ENCODE peak calls at places on chromosomes 2 and 18, in seven cellular contexts. One of them, this sample, is unnamed. For H3K27me3, the result is how much of the 10 kb centered on the place peaks cover.

GRCh38 chr2:112463256-112463655 is 18.7 kb upstream of the TTL start:
- DNase-seq in uterus: no peak
- DNase-seq in psoas muscle: no peak
- DNase-seq in right cardiac atrium: no peak
- DNase-seq in naive thymus-derived CD4-positive, alpha-beta T cell: no peak
- DNase-seq in endodermal cell: no peak
- DNase-seq in right atrium auricular region: no peak
- DNase-seq in this sample: no peak

GRCh38 chr18:69838620-69839411 is 108.9 kb downstream of the CD226 start:
- DNase-seq in uterus: no peak
- DNase-seq in psoas muscle: no peak
- DNase-seq in right cardiac atrium: no peak
- DNase-seq in naive thymus-derived CD4-positive, alpha-beta T cell: no peak
- DNase-seq in endodermal cell: peak
- DNase-seq in right atrium auricular region: no peak
- DNase-seq in this sample: no peak

GRCh38 chr2:240392084-240392947 is 43.1 kb upstream of the GPC1 start:
- DNase-seq in uterus: peak
- DNase-seq in psoas muscle: peak
- DNase-seq in right cardiac atrium: peak
- DNase-seq in naive thymus-derived CD4-positive, alpha-beta T cell: no peak
- DNase-seq in endodermal cell: peak
- DNase-seq in right atrium auricular region: no peak
- DNase-seq in this sample: peak

GRCh38 chr2:206790311-206790935 is 25.0 kb downstream of the FASTKD2 start:
- DNase-seq in uterus: no peak
- DNase-seq in psoas muscle: no peak
- DNase-seq in right cardiac atrium: no peak
- DNase-seq in naive thymus-derived CD4-positive, alpha-beta T cell: no peak
- DNase-seq in endodermal cell: no peak
- DNase-seq in right atrium auricular region: no peak
- DNase-seq in this sample: no peak

GRCh38 chr2:45595724-45596435 is 15.2 kb downstream of the SRBD1 start:
- DNase-seq in uterus: peak
- DNase-seq in psoas muscle: peak
- DNase-seq in right cardiac atrium: peak
- DNase-seq in naive thymus-derived CD4-positive, alpha-beta T cell: no peak
- DNase-seq in endodermal cell: no peak
- DNase-seq in right atrium auricular region: no peak
- DNase-seq in this sample: peak

GRCh38 chr2:240247241-240247867 is 106.9 kb upstream of the OTOS start:
- DNase-seq in uterus: no peak
- DNase-seq in psoas muscle: no peak
- DNase-seq in right cardiac atrium: no peak
- DNase-seq in naive thymus-derived CD4-positive, alpha-beta T cell: no peak
- DNase-seq in endodermal cell: no peak
- DNase-seq in right atrium auricular region: peak
- DNase-seq in this sample: no peak

GRCh38 chr2:180222642-180223041 is 215.5 kb upstream of the CWC22 start:
- DNase-seq in uterus: no peak
- DNase-seq in psoas muscle: no peak
- DNase-seq in right cardiac atrium: peak
- DNase-seq in naive thymus-derived CD4-positive, alpha-beta T cell: no peak
- DNase-seq in endodermal cell: no peak
- DNase-seq in right atrium auricular region: no peak
- DNase-seq in this sample: peak

GRCh38 chr2:4247796-4248195 is 544.4 kb downstream of the DCDC2C start:
- DNase-seq in uterus: no peak
- DNase-seq in psoas muscle: no peak
- DNase-seq in right cardiac atrium: no peak
- DNase-seq in naive thymus-derived CD4-positive, alpha-beta T cell: no peak
- DNase-seq in endodermal cell: no peak
- DNase-seq in right atrium auricular region: no peak
- DNase-seq in this sample: no peak

GRCh38 chr18:36702398-36703010 is 126.3 kb downstream of the TPGS2 start:
- DNase-seq in uterus: no peak
- DNase-seq in psoas muscle: peak
- DNase-seq in right cardiac atrium: no peak
- DNase-seq in naive thymus-derived CD4-positive, alpha-beta T cell: no peak
- DNase-seq in endodermal cell: no peak
- DNase-seq in right atrium auricular region: no peak
- DNase-seq in this sample: no peak

GRCh38 chr18:69518989-69519388 is 118.3 kb downstream of the DOK6 start:
- DNase-seq in uterus: no peak
- DNase-seq in psoas muscle: no peak
- DNase-seq in right cardiac atrium: no peak
- DNase-seq in naive thymus-derived CD4-positive, alpha-beta T cell: no peak
- DNase-seq in endodermal cell: no peak
- DNase-seq in right atrium auricular region: no peak
- DNase-seq in this sample: no peak

GRCh38 chr2:177338177-177338721 is 54.3 kb upstream of the AGPS start:
- DNase-seq in uterus: no peak
- DNase-seq in psoas muscle: no peak
- DNase-seq in right cardiac atrium: no peak
- DNase-seq in naive thymus-derived CD4-positive, alpha-beta T cell: no peak
- DNase-seq in endodermal cell: no peak
- DNase-seq in right atrium auricular region: no peak
- DNase-seq in this sample: no peak

GRCh38 chr2:15120578-15120977 is 440.6 kb downstream of the NBAS start:
- DNase-seq in uterus: no peak
- DNase-seq in psoas muscle: no peak
- DNase-seq in right cardiac atrium: no peak
- DNase-seq in naive thymus-derived CD4-positive, alpha-beta T cell: no peak
- DNase-seq in endodermal cell: no peak
- DNase-seq in right atrium auricular region: no peak
- DNase-seq in this sample: no peak

GRCh38 chr2:10297950-10298349 is 4.8 kb upstream of the HPCAL1 start:
- DNase-seq in uterus: peak
- DNase-seq in psoas muscle: peak
- DNase-seq in right cardiac atrium: peak
- DNase-seq in naive thymus-derived CD4-positive, alpha-beta T cell: no peak
- DNase-seq in endodermal cell: no peak
- DNase-seq in right atrium auricular region: peak
- DNase-seq in this sample: peak

GRCh38 chr2:205198130-205198505 is 484.2 kb upstream of the NRP2 start:
- DNase-seq in uterus: no peak
- DNase-seq in psoas muscle: peak
- DNase-seq in right cardiac atrium: peak
- DNase-seq in naive thymus-derived CD4-positive, alpha-beta T cell: no peak
- DNase-seq in endodermal cell: no peak
- DNase-seq in right atrium auricular region: no peak
- DNase-seq in this sample: peak

GRCh38 chr2:240320561-240321091 is 114.8 kb upstream of the GPC1 start:
- DNase-seq in uterus: no peak
- DNase-seq in psoas muscle: no peak
- DNase-seq in right cardiac atrium: no peak
- DNase-seq in naive thymus-derived CD4-positive, alpha-beta T cell: no peak
- DNase-seq in endodermal cell: no peak
- DNase-seq in right atrium auricular region: no peak
- DNase-seq in this sample: peak

GRCh38 chr2:62195421-62196277 is at the start of gene B3GNT2:
- DNase-seq in uterus: peak
- DNase-seq in psoas muscle: peak
- DNase-seq in right cardiac atrium: peak
- DNase-seq in naive thymus-derived CD4-positive, alpha-beta T cell: peak
- DNase-seq in endodermal cell: peak
- DNase-seq in right atrium auricular region: peak
- DNase-seq in this sample: peak

GRCh38 chr2:7057865-7058400 is 140.7 kb downstream of the RNF144A start:
- DNase-seq in uterus: no peak
- DNase-seq in psoas muscle: no peak
- DNase-seq in right cardiac atrium: no peak
- DNase-seq in naive thymus-derived CD4-positive, alpha-beta T cell: peak
- DNase-seq in endodermal cell: no peak
- DNase-seq in right atrium auricular region: no peak
- DNase-seq in this sample: no peak

GRCh38 chr18:79680100-79680879 is 687 bp downstream of the CTDP1 start:
- DNase-seq in uterus: no peak
- DNase-seq in psoas muscle: peak
- DNase-seq in right cardiac atrium: no peak
- DNase-seq in naive thymus-derived CD4-positive, alpha-beta T cell: peak
- DNase-seq in endodermal cell: peak
- DNase-seq in right atrium auricular region: no peak
- DNase-seq in this sample: peak

GRCh38 chr18:24315170-24315569 is 82.5 kb downstream of the OSBPL1A start:
- DNase-seq in uterus: no peak
- DNase-seq in psoas muscle: no peak
- DNase-seq in right cardiac atrium: no peak
- DNase-seq in naive thymus-derived CD4-positive, alpha-beta T cell: no peak
- DNase-seq in endodermal cell: no peak
- DNase-seq in right atrium auricular region: no peak
- DNase-seq in this sample: peak

GRCh38 chr18:46650681-46651080 is 6.3 kb downstream of the LOXHD1 start:
- DNase-seq in uterus: no peak
- DNase-seq in psoas muscle: no peak
- DNase-seq in right cardiac atrium: no peak
- DNase-seq in naive thymus-derived CD4-positive, alpha-beta T cell: no peak
- DNase-seq in endodermal cell: no peak
- DNase-seq in right atrium auricular region: no peak
- DNase-seq in this sample: no peak
- H3K27me3 ChIP-seq in uterus: under half
- H3K27me3 ChIP-seq in psoas muscle: under half
- H3K27me3 ChIP-seq in right cardiac atrium: under half
- H3K27me3 ChIP-seq in naive thymus-derived CD4-positive, alpha-beta T cell: under half
- H3K27me3 ChIP-seq in endodermal cell: under half
- H3K27me3 ChIP-seq in right atrium auricular region: under half
- H3K27me3 ChIP-seq in this sample: under half

GRCh38 chr2:70461981-70462876 is 91.4 kb downstream of the TGFA start:
- DNase-seq in uterus: no peak
- DNase-seq in psoas muscle: no peak
- DNase-seq in right cardiac atrium: no peak
- DNase-seq in naive thymus-derived CD4-positive, alpha-beta T cell: no peak
- DNase-seq in endodermal cell: no peak
- DNase-seq in right atrium auricular region: no peak
- DNase-seq in this sample: no peak

GRCh38 chr2:70463581-70463980 is 90.0 kb downstream of the TGFA start:
- DNase-seq in uterus: no peak
- DNase-seq in psoas muscle: no peak
- DNase-seq in right cardiac atrium: no peak
- DNase-seq in naive thymus-derived CD4-positive, alpha-beta T cell: no peak
- DNase-seq in endodermal cell: no peak
- DNase-seq in right atrium auricular region: no peak
- DNase-seq in this sample: no peak

GRCh38 chr2:70458661-70459060 is 95.0 kb downstream of the TGFA start:
- DNase-seq in uterus: no peak
- DNase-seq in psoas muscle: no peak
- DNase-seq in right cardiac atrium: no peak
- DNase-seq in naive thymus-derived CD4-positive, alpha-beta T cell: no peak
- DNase-seq in endodermal cell: peak
- DNase-seq in right atrium auricular region: no peak
- DNase-seq in this sample: no peak

GRCh38 chr2:70461414-70461813 is 92.2 kb downstream of the TGFA start:
- DNase-seq in uterus: no peak
- DNase-seq in psoas muscle: no peak
- DNase-seq in right cardiac atrium: no peak
- DNase-seq in naive thymus-derived CD4-positive, alpha-beta T cell: no peak
- DNase-seq in endodermal cell: no peak
- DNase-seq in right atrium auricular region: no peak
- DNase-seq in this sample: no peak

GRCh38 chr2:70460333-70460732 is 93.3 kb downstream of the TGFA start:
- DNase-seq in uterus: no peak
- DNase-seq in psoas muscle: no peak
- DNase-seq in right cardiac atrium: no peak
- DNase-seq in naive thymus-derived CD4-positive, alpha-beta T cell: no peak
- DNase-seq in endodermal cell: peak
- DNase-seq in right atrium auricular region: no peak
- DNase-seq in this sample: no peak
- H3K27me3 ChIP-seq in uterus: under half
- H3K27me3 ChIP-seq in psoas muscle: under half
- H3K27me3 ChIP-seq in right cardiac atrium: under half
- H3K27me3 ChIP-seq in naive thymus-derived CD4-positive, alpha-beta T cell: under half
- H3K27me3 ChIP-seq in endodermal cell: under half
- H3K27me3 ChIP-seq in right atrium auricular region: under half
- H3K27me3 ChIP-seq in this sample: under half

DNA sequence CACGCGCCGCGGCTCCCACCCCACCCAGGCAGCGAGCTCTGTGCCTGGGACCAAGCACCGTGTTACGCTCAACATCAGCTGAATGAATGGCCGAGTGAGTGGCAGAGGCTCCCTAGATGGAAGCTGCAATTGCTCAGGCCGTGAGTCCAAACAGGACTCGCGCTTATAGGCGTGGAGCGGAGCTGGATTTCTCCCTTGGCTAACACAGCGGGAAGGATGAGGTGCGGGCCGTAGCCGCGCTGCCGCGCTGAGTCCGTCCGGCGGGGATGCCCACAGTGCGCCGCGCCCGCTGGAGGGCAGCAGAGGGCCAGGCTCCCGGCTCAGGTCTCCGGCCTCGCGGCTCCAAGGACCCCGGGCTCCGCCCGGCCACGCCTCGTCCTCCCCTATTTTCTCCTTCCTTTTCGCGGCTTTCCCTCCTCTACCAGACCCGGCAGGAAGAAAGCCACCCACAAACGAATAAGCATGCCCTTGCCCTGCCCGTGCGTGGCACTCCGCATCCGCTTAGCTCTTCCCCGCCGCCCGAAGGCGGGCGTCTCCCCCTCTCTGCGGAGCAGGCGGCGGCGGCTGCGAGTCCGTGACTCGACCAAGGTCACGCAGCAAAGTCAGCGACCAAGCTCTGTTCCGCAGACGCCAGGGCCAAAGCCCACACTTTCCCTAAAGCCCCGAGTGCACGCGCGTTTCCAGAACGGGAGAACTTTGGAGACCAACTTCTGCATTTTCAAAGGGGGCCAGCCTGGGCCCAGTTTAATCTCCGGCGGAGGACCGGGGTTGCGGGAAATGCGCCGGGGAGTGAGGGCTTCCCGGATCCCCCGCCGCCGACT is 48.5 kb downstream of the KCNIP3 start:
- DNase-seq in uterus: peak
- DNase-seq in psoas muscle: peak
- DNase-seq in right cardiac atrium: peak
- DNase-seq in naive thymus-derived CD4-positive, alpha-beta T cell: peak
- DNase-seq in endodermal cell: peak
- DNase-seq in right atrium auricular region: peak
- DNase-seq in this sample: peak
- H3K27me3 ChIP-seq in uterus: under half
- H3K27me3 ChIP-seq in psoas muscle: under half
- H3K27me3 ChIP-seq in right cardiac atrium: under half
- H3K27me3 ChIP-seq in naive thymus-derived CD4-positive, alpha-beta T cell: under half
- H3K27me3 ChIP-seq in endodermal cell: half or more
- H3K27me3 ChIP-seq in right atrium auricular region: under half
- H3K27me3 ChIP-seq in this sample: under half

DNA sequence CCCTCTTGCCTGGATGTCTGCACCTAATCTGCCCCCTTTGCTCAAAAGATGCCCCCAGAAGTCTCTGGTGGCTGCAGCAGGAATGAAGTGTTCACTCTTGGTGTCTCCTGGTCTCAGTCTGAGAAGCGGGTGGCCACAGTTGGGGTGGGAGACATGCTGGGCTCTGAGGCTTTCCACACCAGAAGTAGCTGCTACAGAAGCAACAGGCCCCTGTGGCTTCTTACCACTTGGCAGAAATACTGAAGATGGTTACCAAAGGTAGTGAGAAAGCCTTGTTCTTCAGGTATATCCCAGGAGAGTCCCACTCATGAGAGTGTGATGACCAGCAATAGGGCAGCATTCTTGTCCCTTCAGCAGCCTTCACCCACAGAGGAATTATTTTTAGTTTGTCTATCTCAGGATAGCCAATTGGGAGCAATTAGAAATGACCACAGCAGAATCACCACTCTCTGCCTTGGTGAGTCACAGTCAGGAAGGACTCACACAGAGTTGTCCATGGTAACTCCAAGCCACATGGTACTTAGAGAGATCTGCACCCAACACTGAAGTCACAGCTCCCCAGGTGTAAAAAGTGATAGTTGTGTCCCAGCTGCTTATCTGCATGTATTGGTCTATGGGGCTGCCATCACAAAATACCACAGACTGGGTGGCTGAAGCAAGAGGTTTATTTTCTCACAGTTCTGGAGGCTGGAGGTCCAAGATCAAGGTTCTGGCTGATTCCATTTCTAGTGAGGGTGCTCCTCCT is 169.8 kb upstream of the ID2 start:
- DNase-seq in uterus: no peak
- DNase-seq in psoas muscle: no peak
- DNase-seq in right cardiac atrium: no peak
- DNase-seq in naive thymus-derived CD4-positive, alpha-beta T cell: no peak
- DNase-seq in endodermal cell: no peak
- DNase-seq in right atrium auricular region: no peak
- DNase-seq in this sample: peak
- H3K27me3 ChIP-seq in uterus: under half
- H3K27me3 ChIP-seq in psoas muscle: under half
- H3K27me3 ChIP-seq in right cardiac atrium: under half
- H3K27me3 ChIP-seq in naive thymus-derived CD4-positive, alpha-beta T cell: under half
- H3K27me3 ChIP-seq in endodermal cell: under half
- H3K27me3 ChIP-seq in right atrium auricular region: under half
- H3K27me3 ChIP-seq in this sample: under half